ENCODE peak calls at places on chromosomes 4 and X, in nine cellular contexts. One of them, this sample, is unnamed.

GRCh38 chr4:23906839-23907238 is 17.0 kb upstream of the PPARGC1A start:
- DNase-seq in mucosa of descending colon: no peak
- DNase-seq in glutamatergic neuron: no peak
- DNase-seq in lung microvascular endothelial cell: no peak
- DNase-seq in EH: no peak
- DNase-seq in dorsolateral prefrontal cortex: no peak
- DNase-seq in HFFc6: no peak
- DNase-seq in neuronal stem cell: no peak
- DNase-seq in EL: no peak
- DNase-seq in this sample: no peak

GRCh38 chr4:56430203-56430602 is 5.2 kb downstream of the PPAT start:
- DNase-seq in EL: no peak
- DNase-seq in HFFc6: no peak
- DNase-seq in mucosa of descending colon: no peak
- DNase-seq in neuronal stem cell: no peak
- DNase-seq in EH: no peak
- DNase-seq in lung microvascular endothelial cell: no peak
- DNase-seq in dorsolateral prefrontal cortex: no peak
- DNase-seq in glutamatergic neuron: no peak
- DNase-seq in this sample: no peak

GRCh38 chr4:26321326-26322276 is 787 bp downstream of the RBPJ start:
- DNase-seq in mucosa of descending colon: peak
- DNase-seq in glutamatergic neuron: peak
- DNase-seq in HFFc6: no peak
- DNase-seq in neuronal stem cell: no peak
- DNase-seq in EL: peak
- DNase-seq in dorsolateral prefrontal cortex: no peak
- DNase-seq in EH: peak
- DNase-seq in lung microvascular endothelial cell: peak
- DNase-seq in this sample: peak

GRCh38 chr4:147096667-147097604 is 151.3 kb upstream of the TTC29 start:
- DNase-seq in HFFc6: peak
- DNase-seq in dorsolateral prefrontal cortex: no peak
- DNase-seq in lung microvascular endothelial cell: peak
- DNase-seq in glutamatergic neuron: no peak
- DNase-seq in mucosa of descending colon: no peak
- DNase-seq in EL: peak
- DNase-seq in EH: peak
- DNase-seq in neuronal stem cell: peak
- DNase-seq in this sample: peak

GRCh38 chr4:38210396-38211114 is 250.4 kb downstream of the PTTG2 start:
- DNase-seq in neuronal stem cell: no peak
- DNase-seq in dorsolateral prefrontal cortex: no peak
- DNase-seq in glutamatergic neuron: no peak
- DNase-seq in mucosa of descending colon: no peak
- DNase-seq in EH: peak
- DNase-seq in lung microvascular endothelial cell: peak
- DNase-seq in HFFc6: peak
- DNase-seq in EL: peak
- DNase-seq in this sample: peak

GRCh38 chr4:8656185-8656517 is 63.6 kb downstream of the CPZ start:
- DNase-seq in EL: no peak
- DNase-seq in EH: no peak
- DNase-seq in neuronal stem cell: no peak
- DNase-seq in mucosa of descending colon: no peak
- DNase-seq in lung microvascular endothelial cell: no peak
- DNase-seq in dorsolateral prefrontal cortex: peak
- DNase-seq in glutamatergic neuron: no peak
- DNase-seq in HFFc6: no peak
- DNase-seq in this sample: no peak

GRCh38 chr4:84547211-84547610 is 35.7 kb upstream of the CDS1 start:
- DNase-seq in lung microvascular endothelial cell: no peak
- DNase-seq in HFFc6: no peak
- DNase-seq in EL: no peak
- DNase-seq in mucosa of descending colon: no peak
- DNase-seq in glutamatergic neuron: no peak
- DNase-seq in dorsolateral prefrontal cortex: no peak
- DNase-seq in neuronal stem cell: no peak
- DNase-seq in EH: no peak
- DNase-seq in this sample: no peak

GRCh38 chr4:186693159-186693815 is 30.4 kb downstream of the FAT1 start:
- DNase-seq in EH: peak
- DNase-seq in lung microvascular endothelial cell: peak
- DNase-seq in mucosa of descending colon: peak
- DNase-seq in EL: peak
- DNase-seq in glutamatergic neuron: no peak
- DNase-seq in neuronal stem cell: no peak
- DNase-seq in HFFc6: peak
- DNase-seq in dorsolateral prefrontal cortex: no peak
- DNase-seq in this sample: no peak

GRCh38 chr4:108172231-108172779 is 3.6 kb upstream of the LEF1 start:
- DNase-seq in EH: no peak
- DNase-seq in dorsolateral prefrontal cortex: no peak
- DNase-seq in mucosa of descending colon: no peak
- DNase-seq in lung microvascular endothelial cell: peak
- DNase-seq in HFFc6: no peak
- DNase-seq in glutamatergic neuron: peak
- DNase-seq in EL: peak
- DNase-seq in neuronal stem cell: peak
- DNase-seq in this sample: peak

GRCh38 chr4:86033171-86033570 is 326.7 kb downstream of the MAPK10 start:
- DNase-seq in neuronal stem cell: no peak
- DNase-seq in HFFc6: peak
- DNase-seq in lung microvascular endothelial cell: peak
- DNase-seq in mucosa of descending colon: no peak
- DNase-seq in glutamatergic neuron: no peak
- DNase-seq in dorsolateral prefrontal cortex: no peak
- DNase-seq in EL: peak
- DNase-seq in EH: peak
- DNase-seq in this sample: peak

GRCh38 chr4:84035568-84035967 is 463.5 kb downstream of the NKX6-1 start:
- DNase-seq in EH: no peak
- DNase-seq in dorsolateral prefrontal cortex: no peak
- DNase-seq in HFFc6: no peak
- DNase-seq in lung microvascular endothelial cell: no peak
- DNase-seq in mucosa of descending colon: no peak
- DNase-seq in glutamatergic neuron: no peak
- DNase-seq in EL: no peak
- DNase-seq in neuronal stem cell: no peak
- DNase-seq in this sample: no peak

GRCh38 chr4:14862881-14863280 is 139.4 kb upstream of the CPEB2 start:
- DNase-seq in mucosa of descending colon: peak
- DNase-seq in EL: no peak
- DNase-seq in HFFc6: no peak
- DNase-seq in glutamatergic neuron: no peak
- DNase-seq in EH: no peak
- DNase-seq in dorsolateral prefrontal cortex: no peak
- DNase-seq in neuronal stem cell: no peak
- DNase-seq in lung microvascular endothelial cell: no peak
- DNase-seq in this sample: no peak

GRCh38 chr4:82984459-82984858 is 26.2 kb downstream of the LIN54 start:
- DNase-seq in glutamatergic neuron: no peak
- DNase-seq in mucosa of descending colon: no peak
- DNase-seq in dorsolateral prefrontal cortex: no peak
- DNase-seq in EL: peak
- DNase-seq in lung microvascular endothelial cell: peak
- DNase-seq in neuronal stem cell: no peak
- DNase-seq in EH: peak
- DNase-seq in HFFc6: peak
- DNase-seq in this sample: peak

GRCh38 chr4:89800527-89801103 is 36.3 kb downstream of the SNCA start:
- DNase-seq in HFFc6: no peak
- DNase-seq in EH: peak
- DNase-seq in neuronal stem cell: no peak
- DNase-seq in lung microvascular endothelial cell: peak
- DNase-seq in mucosa of descending colon: no peak
- DNase-seq in EL: no peak
- DNase-seq in dorsolateral prefrontal cortex: no peak
- DNase-seq in glutamatergic neuron: no peak
- DNase-seq in this sample: peak

GRCh38 chr4:40321671-40322131 is 13.4 kb upstream of the CHRNA9 start:
- DNase-seq in glutamatergic neuron: no peak
- DNase-seq in EH: peak
- DNase-seq in dorsolateral prefrontal cortex: no peak
- DNase-seq in HFFc6: peak
- DNase-seq in lung microvascular endothelial cell: peak
- DNase-seq in neuronal stem cell: no peak
- DNase-seq in mucosa of descending colon: no peak
- DNase-seq in EL: peak
- DNase-seq in this sample: peak

GRCh38 chrX:137550561-137551305 is 15.2 kb upstream of the ZIC3 start:
- DNase-seq in lung microvascular endothelial cell: no peak
- DNase-seq in neuronal stem cell: no peak
- DNase-seq in mucosa of descending colon: no peak
- DNase-seq in dorsolateral prefrontal cortex: no peak
- DNase-seq in EL: no peak
- DNase-seq in glutamatergic neuron: no peak
- DNase-seq in HFFc6: no peak
- DNase-seq in EH: no peak
- DNase-seq in this sample: no peak

GRCh38 chrX:115030635-115031034 is 13.2 kb upstream of the IL13RA2 start:
- DNase-seq in glutamatergic neuron: no peak
- DNase-seq in lung microvascular endothelial cell: peak
- DNase-seq in dorsolateral prefrontal cortex: no peak
- DNase-seq in mucosa of descending colon: no peak
- DNase-seq in EH: no peak
- DNase-seq in EL: no peak
- DNase-seq in HFFc6: no peak
- DNase-seq in neuronal stem cell: no peak
- DNase-seq in this sample: peak

GRCh38 chr4:122700178-122700725 is 32.3 kb upstream of the BBS12 start:
- DNase-seq in neuronal stem cell: no peak
- DNase-seq in glutamatergic neuron: no peak
- DNase-seq in mucosa of descending colon: peak
- DNase-seq in HFFc6: no peak
- DNase-seq in lung microvascular endothelial cell: peak
- DNase-seq in EH: peak
- DNase-seq in EL: peak
- DNase-seq in dorsolateral prefrontal cortex: no peak
- DNase-seq in this sample: peak

GRCh38 chr4:73777612-73778011 is 37.2 kb downstream of the CXCL8 start:
- DNase-seq in lung microvascular endothelial cell: peak
- DNase-seq in dorsolateral prefrontal cortex: no peak
- DNase-seq in neuronal stem cell: no peak
- DNase-seq in EL: peak
- DNase-seq in HFFc6: peak
- DNase-seq in EH: peak
- DNase-seq in mucosa of descending colon: no peak
- DNase-seq in glutamatergic neuron: no peak
- DNase-seq in this sample: peak

GRCh38 chrX:14616876-14617275 is 87.5 kb downstream of the GLRA2 start:
- DNase-seq in mucosa of descending colon: no peak
- DNase-seq in EL: no peak
- DNase-seq in glutamatergic neuron: no peak
- DNase-seq in HFFc6: no peak
- DNase-seq in lung microvascular endothelial cell: no peak
- DNase-seq in neuronal stem cell: no peak
- DNase-seq in EH: peak
- DNase-seq in dorsolateral prefrontal cortex: no peak
- DNase-seq in this sample: no peak